ENCODE peak calls at places on chromosomes 12 and 14, in six cellular contexts. Z is transverse colon, X is lower lobe of right lung, O is tibial artery, Y is esophagus muscularis mucosa, N is left ventricle myocardium inferior. P is an unnamed sample.

GRCh38 chr14:20568393-20568792 is 7.5 kb upstream of the RNASE9 start:
- DNase-seq in Z (no peak), X (no peak), O (no peak), Y (no peak), N (no peak), P (no peak)

GRCh38 chr12:53427905-53428594 is 4.4 kb downstream of the AMHR2 start:
- DNase-seq in Z (no peak), X (no peak), O (no peak), Y (no peak), N (no peak), P (no peak)

GRCh38 chr12:89880695-89881350 is 172.2 kb upstream of the ATP2B1 start:
- DNase-seq in Z (peak; percentile 31), X (no peak), O (no peak), Y (no peak), N (no peak), P (no peak)

GRCh38 chr12:26833692-26834168 is 736 bp upstream of the ITPR2 start:
- DNase-seq in Z (peak; percentile 62), X (peak; percentile 75), O (no peak), Y (no peak), N (no peak), P (no peak)

GRCh38 chr14:76904100-76904739 is 78.0 kb downstream of the LRRC74A start:
- DNase-seq in Z (peak; percentile 32), X (no peak), O (peak; percentile 60), Y (no peak), N (peak; percentile 48), P (no peak)

GRCh38 chr12:53005215-53005985 is 856 bp upstream of the EIF4B start:
- DNase-seq in Z (no peak), X (peak; percentile 51), O (peak; percentile 32), Y (no peak), N (peak; percentile 16), P (no peak)

GRCh38 chr14:104390941-104391901 is 188.3 kb upstream of the C14orf180 start:
- DNase-seq in Z (no peak), X (no peak), O (peak; percentile 9), Y (no peak), N (peak; percentile 13), P (no peak)

GRCh38 chr14:50260511-50260910 is 29.1 kb upstream of the SOS2 start:
- DNase-seq in Z (no peak), X (no peak), O (no peak), Y (no peak), N (no peak), P (no peak)

GRCh38 chr12:43309845-43310405 is 242.1 kb downstream of the ADAMTS20 start:
- DNase-seq in Z (no peak), X (no peak), O (no peak), Y (no peak), N (no peak), P (no peak)

GRCh38 chr14:65926935-65927700 is 514.6 kb downstream of the FUT8 start:
- DNase-seq in Z (no peak), X (no peak), O (no peak), Y (no peak), N (no peak), P (no peak)

GRCh38 chr12:124715121-124715990 is 147.9 kb upstream of the NCOR2 start:
- DNase-seq in Z (peak; percentile 37), X (peak; percentile 59), O (no peak), Y (no peak), N (no peak), P (no peak)

GRCh38 chr12:19576421-19576925 is 137.2 kb downstream of the AEBP2 start:
- DNase-seq in Z (no peak), X (no peak), O (no peak), Y (no peak), N (no peak), P (no peak)

GRCh38 chr14:73710737-73711136 is 3.4 kb downstream of the PNMA1 start:
- DNase-seq in Z (no peak), X (no peak), O (no peak), Y (no peak), N (no peak), P (no peak)

DNA sequence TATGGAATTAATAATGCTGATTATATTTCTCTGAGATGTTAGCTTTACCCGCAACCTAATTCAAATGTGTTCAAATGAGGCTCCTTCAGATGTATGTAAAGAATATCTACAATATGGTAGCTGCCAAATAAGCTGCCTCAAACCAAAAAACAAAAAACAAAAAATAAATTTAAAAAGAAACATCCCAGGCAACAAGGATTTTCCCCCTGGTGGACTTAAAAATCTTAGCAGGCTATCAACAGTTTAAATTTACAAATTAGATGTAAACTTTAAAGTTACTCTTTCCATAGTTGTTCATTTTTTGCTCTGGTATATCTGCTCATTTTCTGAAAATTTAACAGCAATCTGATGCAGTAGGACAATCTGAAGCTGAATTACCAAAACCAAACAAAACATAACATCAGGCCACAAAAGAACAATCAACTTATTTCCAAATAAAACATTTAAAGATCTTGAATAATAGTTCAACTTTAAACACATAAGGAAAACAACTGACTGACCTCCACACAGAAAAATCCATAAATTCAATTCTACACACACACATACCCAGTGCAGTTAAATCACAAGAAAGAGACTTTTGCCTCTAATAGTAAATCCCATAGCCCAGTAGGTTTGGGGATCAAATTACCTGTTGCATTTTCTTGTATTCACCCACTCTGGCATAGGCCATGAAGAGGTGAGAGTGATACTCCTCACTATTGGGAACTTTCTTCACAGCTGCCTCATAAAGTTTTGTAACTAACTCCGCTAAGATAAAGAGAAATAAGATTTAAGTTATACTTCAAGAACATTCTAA is 21.3 kb downstream of the NAA25 start:
- DNase-seq in Z (no peak), X (no peak), O (no peak), Y (no peak), N (no peak), P (no peak)
- TF ChIP-seq CTCF in Z (no peak), X (no peak), O (no peak), Y (no peak), N (no peak), P (no peak)

GRCh38 chr12:1628671-1629337 is at the start of gene WNT5B:
- DNase-seq in Z (no peak), X (no peak), O (no peak), Y (no peak), N (no peak), P (no peak)
- H3K27me3 ChIP-seq in Z (peaks cover 24% of the 10 kb centered on the region), X (peaks cover 25% of the 10 kb centered on the region), O (no peaks in the 10 kb centered on the region), Y (no peaks in the 10 kb centered on the region), N (peaks cover 6% of the 10 kb centered on the region), P (no peaks in the 10 kb centered on the region)

DNA sequence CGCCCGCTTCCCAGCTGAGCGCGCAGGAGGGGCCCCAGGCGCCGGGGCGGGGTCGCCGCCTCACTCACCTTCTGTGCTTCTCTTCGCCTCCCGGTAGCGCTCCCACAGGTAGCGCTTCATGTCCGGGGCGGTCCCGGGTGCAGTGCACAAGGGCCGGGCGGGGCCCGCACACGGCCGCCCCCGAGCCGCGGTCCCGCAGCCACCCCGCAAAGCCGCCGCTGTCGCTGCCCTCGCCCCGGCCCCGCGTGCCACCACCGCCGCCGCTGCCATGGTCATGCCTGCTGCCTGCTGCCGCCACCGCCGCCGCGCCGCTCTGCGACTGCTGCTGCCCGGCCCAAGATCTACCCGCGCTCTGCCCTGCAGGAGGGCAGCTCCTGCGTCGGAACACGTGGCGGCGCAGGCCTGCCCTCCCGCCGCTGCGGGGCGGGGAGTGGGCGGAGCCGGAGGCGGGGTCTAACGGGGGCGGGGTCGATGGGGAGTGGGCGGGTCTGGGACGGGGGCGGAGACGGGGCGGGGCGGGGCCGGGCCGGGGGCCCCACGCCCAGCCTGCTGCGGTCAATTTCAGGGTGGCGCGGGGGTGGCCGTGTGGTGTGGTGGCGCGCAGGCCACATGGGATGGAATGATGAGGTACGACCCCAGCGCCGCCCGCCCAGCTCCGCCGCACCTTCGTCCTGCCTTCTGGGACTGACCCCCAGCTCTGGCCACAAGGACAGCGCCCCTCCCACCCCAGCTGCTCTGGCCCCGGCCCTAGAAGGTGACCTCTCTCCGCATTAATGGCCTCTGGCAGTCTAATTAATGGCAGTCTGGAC is at the start of gene NT5DC3:
- DNase-seq in Z (peak; percentile 83), X (peak; percentile 85), O (peak; percentile 69), Y (peak; percentile 93), N (peak; percentile 78), P (peak; percentile 16)
- TF ChIP-seq CTCF in Z (no peak), X (no peak), O (peak; percentile 11), Y (no peak), N (no peak), P (no peak)

DNA sequence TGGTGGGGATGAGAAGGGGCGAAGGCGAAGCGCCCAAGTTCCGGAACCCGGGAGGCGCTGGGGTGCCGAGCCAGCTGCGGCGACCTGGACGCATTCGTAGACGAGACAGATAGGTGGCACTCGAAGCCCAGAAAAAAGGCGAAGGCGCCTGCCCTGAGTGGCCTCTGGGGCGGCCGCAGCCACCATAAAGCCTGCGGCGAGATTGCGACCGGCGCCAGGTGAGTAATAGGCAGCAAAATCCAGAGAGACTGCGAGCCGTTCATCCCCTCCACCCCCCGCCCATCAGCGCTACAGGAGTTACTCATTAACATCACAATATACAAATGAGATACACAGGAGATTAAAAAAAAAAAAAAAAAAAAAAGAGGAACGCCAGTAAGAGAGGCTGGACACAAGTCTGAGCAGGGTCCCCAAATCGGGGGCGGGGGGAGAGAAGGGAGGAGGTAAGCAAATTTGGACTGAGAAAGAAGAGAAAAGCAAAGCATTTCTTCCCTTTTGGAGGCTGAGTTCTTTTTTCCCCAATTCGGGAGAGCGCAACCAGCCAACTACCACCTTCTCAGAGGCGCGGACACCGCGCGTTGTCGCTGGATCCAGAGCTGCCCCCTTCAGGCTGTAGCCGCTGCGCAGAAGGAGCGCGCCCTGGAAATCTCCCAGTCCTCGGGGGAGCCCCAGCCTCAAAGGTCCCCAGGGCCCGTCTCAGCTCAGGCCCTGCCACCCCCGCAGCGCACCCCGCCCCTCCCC is 15.7 kb downstream of the TBX3 start:
- DNase-seq in Z (peak; percentile 90), X (peak; percentile 73), O (peak; percentile 64), Y (no peak), N (peak; percentile 73), P (peak; percentile 19)
- H3K27me3 ChIP-seq in Z (peaks cover 88% of the 10 kb centered on the region), X (peaks cover 79% of the 10 kb centered on the region), O (no peaks in the 10 kb centered on the region), Y (peaks cover 38% of the 10 kb centered on the region), N (peaks cover 75% of the 10 kb centered on the region), P (peaks cover 16% of the 10 kb centered on the region)

DNA sequence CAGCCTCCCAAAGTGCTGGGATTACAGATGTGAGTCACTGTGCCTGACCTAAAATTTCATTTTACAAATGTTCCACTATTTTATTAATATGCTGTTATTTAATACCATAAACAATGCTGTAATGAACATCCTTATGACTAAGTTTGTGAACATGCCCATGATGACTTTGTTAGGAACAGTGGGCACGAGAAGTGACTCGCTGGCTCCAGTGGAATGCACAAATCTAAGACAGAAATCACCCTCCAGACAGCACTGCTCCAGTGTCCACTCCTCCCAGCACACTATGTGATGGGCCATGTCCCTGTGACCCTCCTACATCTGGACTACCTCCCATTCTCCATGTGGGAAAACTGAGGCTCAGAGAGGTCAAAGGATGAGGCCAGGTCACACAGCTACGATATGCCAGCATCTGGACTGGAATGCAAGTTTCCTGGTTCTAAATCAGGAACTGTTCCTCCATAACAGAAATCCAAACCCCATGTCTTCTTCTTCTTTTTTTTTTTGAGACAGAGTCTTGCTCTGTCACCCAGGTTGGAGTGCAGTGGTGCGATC is 57.9 kb downstream of the GPR68 start:
- DNase-seq in Z (no peak), X (no peak), O (no peak), Y (no peak), N (no peak), P (no peak)
- TF ChIP-seq CTCF in Z (no peak), X (no peak), O (no peak), Y (no peak), N (no peak), P (no peak)

GRCh38 chr12:130164931-130165330 is 2.7 kb downstream of the FZD10 start:
- DNase-seq in Z (no peak), X (no peak), O (no peak), Y (no peak), N (no peak), P (no peak)
- H3K27me3 ChIP-seq in Z (peaks cover 73% of the 10 kb centered on the region), X (peaks cover 75% of the 10 kb centered on the region), O (no peaks in the 10 kb centered on the region), Y (peaks cover 24% of the 10 kb centered on the region), N (peaks cover 100% of the 10 kb centered on the region), P (no peaks in the 10 kb centered on the region)